ENCODE peak calls at places on chromosomes 6 and 20, in nine cellular contexts. U, C, D, P, S, O, M, T and A are unnamed samples.

GRCh38 chr6:18503588-18504231 is 116.6 kb downstream of the RNF144B start:
- DNase-seq in U (peak), C (peak), D (peak), P (peak), S (no peak), O (peak), M (peak), T (peak), A (peak)

GRCh38 chr6:24494726-24495515 is at the start of gene ALDH5A1:
- DNase-seq in U (peak), C (peak), D (peak), P (peak), S (peak), O (peak), M (peak), T (peak), A (peak)

GRCh38 chr6:2353412-2354137 is 108.2 kb upstream of the GMDS start:
- DNase-seq in U (peak), C (peak), D (peak), P (peak), S (peak), O (peak), M (peak), T (peak), A (peak)

GRCh38 chr20:31720486-31721407 is 1.9 kb downstream of the BCL2L1 start:
- DNase-seq in U (no peak), C (peak), D (no peak), P (no peak), S (no peak), O (no peak), M (no peak), T (no peak), A (peak)

GRCh38 chr20:52056203-52057062 is 135.1 kb downstream of the ZFP64 start:
- DNase-seq in U (no peak), C (no peak), D (no peak), P (no peak), S (no peak), O (no peak), M (no peak), T (peak), A (no peak)

GRCh38 chr6:20367716-20368485 is 33.8 kb upstream of the E2F3 start:
- DNase-seq in U (no peak), C (no peak), D (no peak), P (no peak), S (no peak), O (no peak), M (no peak), T (no peak), A (no peak)

GRCh38 chr6:44833248-44833647 is 445.7 kb downstream of the CDC5L start:
- DNase-seq in U (no peak), C (no peak), D (no peak), P (no peak), S (no peak), O (no peak), M (peak), T (no peak), A (no peak)

GRCh38 chr6:135883045-135883444 is 31.5 kb downstream of the PDE7B start:
- DNase-seq in U (no peak), C (no peak), D (no peak), P (no peak), S (no peak), O (no peak), M (no peak), T (peak), A (no peak)

GRCh38 chr6:143441680-143442359 is 8.7 kb downstream of the ADAT2 start:
- DNase-seq in U (no peak), C (no peak), D (no peak), P (no peak), S (no peak), O (no peak), M (no peak), T (peak), A (no peak)

GRCh38 chr6:22101163-22101562 is 195.7 kb downstream of the PRL start:
- DNase-seq in U (no peak), C (no peak), D (no peak), P (no peak), S (no peak), O (no peak), M (no peak), T (no peak), A (no peak)

GRCh38 chr6:45697605-45698004 is 318.1 kb downstream of the CLIC5 start:
- DNase-seq in U (no peak), C (no peak), D (no peak), P (no peak), S (no peak), O (no peak), M (peak), T (peak), A (no peak)

GRCh38 chr6:24287239-24287638 is 70.6 kb downstream of the DCDC2 start:
- DNase-seq in U (no peak), C (no peak), D (no peak), P (no peak), S (no peak), O (no peak), M (no peak), T (no peak), A (no peak)

GRCh38 chr20:44861547-44862006 is 23.9 kb upstream of the YWHAB start:
- DNase-seq in U (no peak), C (no peak), D (no peak), P (no peak), S (no peak), O (no peak), M (no peak), T (peak), A (no peak)

GRCh38 chr6:32191696-32192607 is 491 bp downstream of the GPSM3 start:
- DNase-seq in U (no peak), C (no peak), D (no peak), P (no peak), S (no peak), O (no peak), M (no peak), T (no peak), A (no peak)

GRCh38 chr6:5044866-5045265 is 40.3 kb upstream of the PPP1R3G start:
- DNase-seq in U (no peak), C (no peak), D (no peak), P (no peak), S (no peak), O (no peak), M (no peak), T (no peak), A (no peak)

GRCh38 chr6:66796987-66797386 is 1090.0 kb upstream of the EYS start:
- DNase-seq in U (no peak), C (no peak), D (no peak), P (no peak), S (no peak), O (no peak), M (no peak), T (no peak), A (no peak)

GRCh38 chr6:453152-453551 is 61.6 kb downstream of the IRF4 start:
- DNase-seq in U (peak), C (no peak), D (no peak), P (no peak), S (no peak), O (peak), M (peak), T (no peak), A (no peak)

GRCh38 chr20:41717464-41717863 is 99.3 kb upstream of the CHD6 start:
- DNase-seq in U (peak), C (no peak), D (no peak), P (no peak), S (no peak), O (no peak), M (no peak), T (no peak), A (no peak)

GRCh38 chr20:47734870-47735269 is 50.4 kb downstream of the SULF2 start:
- DNase-seq in U (no peak), C (no peak), D (no peak), P (no peak), S (no peak), O (no peak), M (no peak), T (no peak), A (no peak)

GRCh38 chr6:102662851-102663250 is 1269.3 kb downstream of the GRIK2 start:
- DNase-seq in U (no peak), C (no peak), D (no peak), P (no peak), S (no peak), O (no peak), M (no peak), T (no peak), A (no peak)

GRCh38 chr6:141105481-141105880 is 1027.2 kb upstream of the GJE1 start:
- DNase-seq in U (no peak), C (no peak), D (no peak), P (no peak), S (no peak), O (no peak), M (peak), T (peak), A (no peak)

GRCh38 chr6:151747890-151748289 is 59.6 kb upstream of the ESR1 start:
- DNase-seq in U (no peak), C (no peak), D (no peak), P (no peak), S (no peak), O (no peak), M (no peak), T (no peak), A (no peak)

GRCh38 chr6:35489995-35490791 is 6.7 kb downstream of the TEAD3 start:
- DNase-seq in U (peak), C (no peak), D (no peak), P (peak), S (no peak), O (peak), M (no peak), T (no peak), A (peak)

GRCh38 chr6:140846518-140847277 is 1286.0 kb upstream of the GJE1 start:
- DNase-seq in U (no peak), C (no peak), D (no peak), P (no peak), S (no peak), O (no peak), M (peak), T (peak), A (no peak)